ENCODE peak calls at places on chromosomes 5 and 9, in eight cellular contexts. One of them, this sample, is unnamed.
A peak's percentile ranks its signal among the peaks of the same experiment; 100 is the strongest.

GRCh38 chr5:167245871-167246270 is 1045.6 kb upstream of the WWC1 start:
- DNase-seq in sigmoid colon: no peak
- DNase-seq in adrenal gland: no peak
- DNase-seq in breast epithelium: no peak
- DNase-seq in ovary: no peak
- DNase-seq in IMR-90: no peak
- DNase-seq in spleen: no peak
- DNase-seq in uterus: no peak
- DNase-seq in this sample: no peak

GRCh38 chr9:72351538-72352453 is 13.2 kb downstream of the ZFAND5 start:
- DNase-seq in spleen: peak; percentile 48
- DNase-seq in breast epithelium: no peak
- DNase-seq in ovary: no peak
- DNase-seq in sigmoid colon: peak; percentile 70
- DNase-seq in adrenal gland: no peak
- DNase-seq in IMR-90: peak; percentile 91
- DNase-seq in uterus: no peak
- DNase-seq in this sample: no peak

GRCh38 chr5:145793574-145793973 is 41.6 kb downstream of the PRELID2 start:
- DNase-seq in breast epithelium: no peak
- DNase-seq in adrenal gland: no peak
- DNase-seq in sigmoid colon: no peak
- DNase-seq in ovary: no peak
- DNase-seq in uterus: no peak
- DNase-seq in spleen: no peak
- DNase-seq in IMR-90: no peak
- DNase-seq in this sample: no peak

GRCh38 chr9:35696520-35697215 is 6.9 kb upstream of the TPM2 start:
- DNase-seq in IMR-90: peak; percentile 40
- DNase-seq in sigmoid colon: peak; percentile 78
- DNase-seq in ovary: peak; percentile 59
- DNase-seq in uterus: peak; percentile 68
- DNase-seq in breast epithelium: no peak
- DNase-seq in spleen: peak; percentile 84
- DNase-seq in adrenal gland: peak; percentile 74
- DNase-seq in this sample: no peak

GRCh38 chr5:95826949-95827595 is 4.5 kb upstream of the GLRX start:
- DNase-seq in breast epithelium: no peak
- DNase-seq in spleen: no peak
- DNase-seq in ovary: no peak
- DNase-seq in uterus: no peak
- DNase-seq in sigmoid colon: no peak
- DNase-seq in adrenal gland: no peak
- DNase-seq in IMR-90: no peak
- DNase-seq in this sample: no peak

GRCh38 chr5:133742370-133743036 is 130.2 kb upstream of the FSTL4 start:
- DNase-seq in adrenal gland: peak; percentile 13
- DNase-seq in sigmoid colon: no peak
- DNase-seq in ovary: no peak
- DNase-seq in spleen: no peak
- DNase-seq in uterus: no peak
- DNase-seq in IMR-90: no peak
- DNase-seq in breast epithelium: no peak
- DNase-seq in this sample: no peak

GRCh38 chr5:158877124-158877581 is 222.6 kb downstream of the EBF1 start:
- DNase-seq in uterus: no peak
- DNase-seq in breast epithelium: no peak
- DNase-seq in ovary: no peak
- DNase-seq in sigmoid colon: no peak
- DNase-seq in IMR-90: no peak
- DNase-seq in spleen: no peak
- DNase-seq in adrenal gland: no peak
- DNase-seq in this sample: no peak

GRCh38 chr9:20524776-20525175 is 97.5 kb downstream of the MLLT3 start:
- DNase-seq in uterus: no peak
- DNase-seq in IMR-90: no peak
- DNase-seq in adrenal gland: no peak
- DNase-seq in spleen: no peak
- DNase-seq in breast epithelium: no peak
- DNase-seq in ovary: no peak
- DNase-seq in sigmoid colon: no peak
- DNase-seq in this sample: no peak

GRCh38 chr5:130135506-130135905 is 231.2 kb downstream of the CHSY3 start:
- DNase-seq in IMR-90: peak; percentile 7
- DNase-seq in uterus: no peak
- DNase-seq in adrenal gland: no peak
- DNase-seq in spleen: no peak
- DNase-seq in ovary: no peak
- DNase-seq in breast epithelium: no peak
- DNase-seq in sigmoid colon: no peak
- DNase-seq in this sample: no peak

GRCh38 chr5:122880170-122880689 is 34.8 kb downstream of the SNX24 start:
- DNase-seq in uterus: no peak
- DNase-seq in breast epithelium: no peak
- DNase-seq in spleen: no peak
- DNase-seq in IMR-90: no peak
- DNase-seq in adrenal gland: no peak
- DNase-seq in sigmoid colon: no peak
- DNase-seq in ovary: no peak
- DNase-seq in this sample: no peak

GRCh38 chr9:84668204-84669007 is 1.1 kb upstream of the NTRK2 start:
- DNase-seq in sigmoid colon: no peak
- DNase-seq in spleen: peak; percentile 83
- DNase-seq in breast epithelium: peak; percentile 64
- DNase-seq in ovary: peak; percentile 75
- DNase-seq in uterus: no peak
- DNase-seq in adrenal gland: peak; percentile 40
- DNase-seq in IMR-90: peak; percentile 19
- DNase-seq in this sample: no peak

GRCh38 chr9:2466703-2467102 is 154.9 kb upstream of the VLDLR start:
- DNase-seq in IMR-90: no peak
- DNase-seq in spleen: no peak
- DNase-seq in ovary: no peak
- DNase-seq in breast epithelium: no peak
- DNase-seq in uterus: no peak
- DNase-seq in sigmoid colon: no peak
- DNase-seq in adrenal gland: no peak
- DNase-seq in this sample: no peak

GRCh38 chr9:8659121-8659520 is 859.5 kb upstream of the DMAC1 start:
- DNase-seq in IMR-90: no peak
- DNase-seq in ovary: no peak
- DNase-seq in sigmoid colon: no peak
- DNase-seq in breast epithelium: no peak
- DNase-seq in spleen: no peak
- DNase-seq in adrenal gland: no peak
- DNase-seq in uterus: no peak
- DNase-seq in this sample: no peak

GRCh38 chr9:72753261-72753893 is 199.5 kb downstream of the ALDH1A1 start:
- DNase-seq in ovary: no peak
- DNase-seq in adrenal gland: no peak
- DNase-seq in breast epithelium: no peak
- DNase-seq in uterus: no peak
- DNase-seq in sigmoid colon: no peak
- DNase-seq in IMR-90: peak; percentile 31
- DNase-seq in spleen: no peak
- DNase-seq in this sample: no peak

GRCh38 chr9:4926239-4926638 is 58.8 kb upstream of the JAK2 start:
- DNase-seq in uterus: no peak
- DNase-seq in adrenal gland: no peak
- DNase-seq in spleen: no peak
- DNase-seq in ovary: no peak
- DNase-seq in sigmoid colon: no peak
- DNase-seq in breast epithelium: no peak
- DNase-seq in IMR-90: no peak
- DNase-seq in this sample: no peak

GRCh38 chr5:171954721-171955120 is 51.7 kb downstream of the FBXW11 start:
- DNase-seq in uterus: no peak
- DNase-seq in sigmoid colon: no peak
- DNase-seq in spleen: no peak
- DNase-seq in IMR-90: peak; percentile 73
- DNase-seq in breast epithelium: no peak
- DNase-seq in ovary: no peak
- DNase-seq in adrenal gland: no peak
- DNase-seq in this sample: no peak
- H3K4me1 ChIP-seq in uterus: peaks cover 25% of the 10 kb centered on the region
- H3K4me1 ChIP-seq in sigmoid colon: peaks cover 73% of the 10 kb centered on the region
- H3K4me1 ChIP-seq in spleen: peaks cover 11% of the 10 kb centered on the region
- H3K4me1 ChIP-seq in IMR-90: peaks cover 22% of the 10 kb centered on the region
- H3K4me1 ChIP-seq in breast epithelium: no peaks in the 10 kb centered on the region
- H3K4me1 ChIP-seq in ovary: peaks cover 14% of the 10 kb centered on the region
- H3K4me1 ChIP-seq in adrenal gland: peaks cover 73% of the 10 kb centered on the region
- H3K4me1 ChIP-seq in this sample: peaks cover 52% of the 10 kb centered on the region

GRCh38 chr9:131085370-131086122 is 10.8 kb upstream of the AIF1L start:
- DNase-seq in adrenal gland: no peak
- DNase-seq in breast epithelium: no peak
- DNase-seq in spleen: no peak
- DNase-seq in IMR-90: no peak
- DNase-seq in sigmoid colon: no peak
- DNase-seq in uterus: no peak
- DNase-seq in ovary: no peak
- DNase-seq in this sample: no peak
- H3K27me3 ChIP-seq in adrenal gland: no peaks in the 10 kb centered on the region
- H3K27me3 ChIP-seq in breast epithelium: no peaks in the 10 kb centered on the region
- H3K27me3 ChIP-seq in spleen: no peaks in the 10 kb centered on the region
- H3K27me3 ChIP-seq in IMR-90: peaks cover 48% of the 10 kb centered on the region
- H3K27me3 ChIP-seq in sigmoid colon: no peaks in the 10 kb centered on the region
- H3K27me3 ChIP-seq in uterus: no peaks in the 10 kb centered on the region
- H3K27me3 ChIP-seq in ovary: no peaks in the 10 kb centered on the region
- H3K27me3 ChIP-seq in this sample: no peaks in the 10 kb centered on the region

GRCh38 chr9:107483666-107484065 is 5.9 kb downstream of the KLF4 start:
- DNase-seq in ovary: no peak
- DNase-seq in uterus: no peak
- DNase-seq in adrenal gland: no peak
- DNase-seq in breast epithelium: no peak
- DNase-seq in sigmoid colon: no peak
- DNase-seq in IMR-90: no peak
- DNase-seq in spleen: no peak
- DNase-seq in this sample: no peak

GRCh38 chr9:107484117-107484723 is 5.3 kb downstream of the KLF4 start:
- DNase-seq in breast epithelium: no peak
- DNase-seq in IMR-90: peak; percentile 81
- DNase-seq in spleen: no peak
- DNase-seq in ovary: no peak
- DNase-seq in adrenal gland: peak; percentile 53
- DNase-seq in sigmoid colon: no peak
- DNase-seq in uterus: peak; percentile 49
- DNase-seq in this sample: no peak

GRCh38 chr9:107480386-107480789 is 9.2 kb downstream of the KLF4 start:
- DNase-seq in ovary: peak; percentile 50
- DNase-seq in breast epithelium: no peak
- DNase-seq in IMR-90: peak; percentile 73
- DNase-seq in adrenal gland: peak; percentile 57
- DNase-seq in spleen: no peak
- DNase-seq in sigmoid colon: peak; percentile 79
- DNase-seq in uterus: peak; percentile 73
- DNase-seq in this sample: peak; percentile 85

GRCh38 chr9:107478805-107479204 is 10.8 kb downstream of the KLF4 start:
- DNase-seq in sigmoid colon: no peak
- DNase-seq in spleen: no peak
- DNase-seq in ovary: no peak
- DNase-seq in adrenal gland: no peak
- DNase-seq in uterus: no peak
- DNase-seq in breast epithelium: no peak
- DNase-seq in IMR-90: no peak
- DNase-seq in this sample: no peak

DNA sequence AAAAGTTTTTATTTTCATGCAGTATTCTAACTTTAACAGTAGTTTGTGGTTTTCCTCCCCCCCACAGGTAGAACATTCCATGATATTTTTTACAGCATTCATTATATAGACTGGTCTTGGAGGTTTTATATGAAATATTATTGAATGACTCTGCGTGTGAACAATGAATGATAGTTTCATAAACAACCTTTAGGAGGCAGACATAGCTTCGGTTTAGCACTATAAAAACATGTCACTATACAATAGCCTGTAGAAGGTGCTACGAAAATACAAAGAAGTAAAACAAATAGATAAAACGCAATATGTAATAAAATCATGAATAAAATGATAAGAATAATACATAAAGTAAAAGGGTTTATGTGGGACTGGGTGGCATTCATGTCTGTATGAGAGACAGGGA is 8.5 kb downstream of the KLF4 start:
- DNase-seq in sigmoid colon: no peak
- DNase-seq in adrenal gland: no peak
- DNase-seq in uterus: no peak
- DNase-seq in IMR-90: no peak
- DNase-seq in spleen: no peak
- DNase-seq in ovary: no peak
- DNase-seq in breast epithelium: no peak
- DNase-seq in this sample: no peak
- TF ChIP-seq POLR2A in sigmoid colon: no peak
- TF ChIP-seq POLR2A in adrenal gland: no peak
- TF ChIP-seq POLR2A in uterus: no peak
- TF ChIP-seq POLR2A in IMR-90: no peak
- TF ChIP-seq POLR2A in spleen: no peak
- TF ChIP-seq POLR2A in ovary: no peak
- TF ChIP-seq POLR2A in breast epithelium: no peak
- TF ChIP-seq POLR2A in this sample: no peak

GRCh38 chr5:151755383-151755782 is 3.0 kb downstream of the ATOX1 start:
- DNase-seq in breast epithelium: no peak
- DNase-seq in adrenal gland: no peak
- DNase-seq in sigmoid colon: no peak
- DNase-seq in IMR-90: no peak
- DNase-seq in uterus: no peak
- DNase-seq in spleen: no peak
- DNase-seq in ovary: no peak
- DNase-seq in this sample: no peak

GRCh38 chr5:151751593-151751992 is 6.8 kb downstream of the ATOX1 start:
- DNase-seq in adrenal gland: peak; percentile 13
- DNase-seq in ovary: no peak
- DNase-seq in spleen: no peak
- DNase-seq in uterus: no peak
- DNase-seq in sigmoid colon: no peak
- DNase-seq in IMR-90: no peak
- DNase-seq in breast epithelium: no peak
- DNase-seq in this sample: no peak

GRCh38 chr5:151745071-151745705 is 13.2 kb downstream of the ATOX1 start:
- DNase-seq in uterus: peak; percentile 45
- DNase-seq in sigmoid colon: peak; percentile 89
- DNase-seq in IMR-90: peak; percentile 81
- DNase-seq in ovary: no peak
- DNase-seq in spleen: no peak
- DNase-seq in breast epithelium: no peak
- DNase-seq in adrenal gland: peak; percentile 92
- DNase-seq in this sample: no peak

GRCh38 chr5:151750121-151750520 is 8.3 kb downstream of the ATOX1 start:
- DNase-seq in sigmoid colon: no peak
- DNase-seq in IMR-90: no peak
- DNase-seq in spleen: no peak
- DNase-seq in adrenal gland: no peak
- DNase-seq in breast epithelium: no peak
- DNase-seq in ovary: no peak
- DNase-seq in uterus: no peak
- DNase-seq in this sample: no peak

DNA sequence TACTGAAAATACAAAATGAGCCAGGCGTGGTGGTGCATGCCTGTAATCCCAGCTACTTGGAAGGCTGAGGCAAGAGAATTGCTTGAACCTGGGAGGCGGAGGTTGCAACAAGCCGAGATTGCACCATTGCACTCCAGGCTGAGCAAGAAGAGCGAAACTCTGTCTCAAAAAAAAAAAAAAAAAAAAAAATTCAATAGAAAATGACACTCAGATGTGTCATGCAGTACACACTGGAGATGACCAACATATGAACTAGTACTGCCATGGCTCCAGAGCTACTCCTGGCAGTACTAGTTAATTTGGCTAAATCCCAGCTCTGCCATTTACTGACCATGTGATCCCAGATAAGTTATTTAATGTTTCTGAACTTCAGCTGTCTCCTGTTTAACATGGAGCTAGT is 7.3 kb downstream of the ATOX1 start:
- DNase-seq in sigmoid colon: no peak
- DNase-seq in uterus: no peak
- DNase-seq in adrenal gland: no peak
- DNase-seq in IMR-90: peak; percentile 13
- DNase-seq in breast epithelium: no peak
- DNase-seq in spleen: no peak
- DNase-seq in ovary: no peak
- DNase-seq in this sample: no peak
- H3K4me1 ChIP-seq in sigmoid colon: peaks cover 16% of the 10 kb centered on the region
- H3K4me1 ChIP-seq in uterus: no peaks in the 10 kb centered on the region
- H3K4me1 ChIP-seq in adrenal gland: peaks cover 13% of the 10 kb centered on the region
- H3K4me1 ChIP-seq in IMR-90: peaks cover 8% of the 10 kb centered on the region
- H3K4me1 ChIP-seq in breast epithelium: no peaks in the 10 kb centered on the region
- H3K4me1 ChIP-seq in spleen: peaks cover 11% of the 10 kb centered on the region
- H3K4me1 ChIP-seq in ovary: no peaks in the 10 kb centered on the region
- H3K4me1 ChIP-seq in this sample: peaks cover 15% of the 10 kb centered on the region

This sample was measured in suprapubic skin.